ENCODE peak calls at places on chromosomes 16 and 17, in eight cellular contexts. P is GM13976; O is IMR-90; F is RCC 7860; Z is right atrium auricular region; Q is stimulated activated CD8-positive, alpha-beta memory T cell treated with anti-CD3 and anti-CD28 coated beads, Interleukin-2, amount 100 ng/mL, for 48 hours; V is GM10248; E is CD4-positive, CD25-positive, alpha-beta regulatory T cell. L is an unnamed sample.

GRCh38 chr16:24729967-24730815 is 740 bp downstream of the TNRC6A start:
- DNase-seq in V (no peak), O (peak; percentile 18), Z (no peak), F (no peak), E (no peak), Q (no peak), P (peak; percentile 56), L (peak; percentile 39)

GRCh38 chr16:4160663-4161436 is 44.6 kb upstream of the ADCY9 start:
- DNase-seq in F (no peak), E (no peak), V (no peak), P (no peak), O (no peak), Z (no peak), Q (no peak), L (no peak)

GRCh38 chr17:66301864-66302741 is at the start of gene PRKCA:
- DNase-seq in F (peak; percentile 67), P (peak; percentile 84), O (peak; percentile 69), Z (no peak), V (peak; percentile 76), E (peak; percentile 65), Q (peak; percentile 56), L (peak; percentile 75)

GRCh38 chr17:74971069-74971841 is 1.3 kb downstream of the HID1 start:
- DNase-seq in Q (no peak), E (no peak), O (no peak), V (no peak), P (no peak), Z (no peak), F (no peak), L (no peak)

GRCh38 chr17:66964930-66965800 is 658 bp downstream of the CACNG4 start:
- DNase-seq in F (no peak), Q (no peak), E (no peak), P (peak; percentile 81), Z (no peak), V (peak; percentile 64), O (no peak), L (no peak)

GRCh38 chr17:42989726-42990652 is 8.2 kb upstream of the RPL27 start:
- DNase-seq in F (peak; percentile 44), P (no peak), O (peak; percentile 26), E (no peak), Q (no peak), Z (no peak), V (no peak), L (no peak)

GRCh38 chr17:40316571-40317344 is 7.8 kb downstream of the RARA start:
- DNase-seq in O (peak; percentile 75), V (no peak), F (peak; percentile 51), Q (no peak), Z (peak; percentile 79), P (no peak), E (no peak), L (peak; percentile 87)

GRCh38 chr16:49446805-49447204 is 73.2 kb downstream of the C16orf78 start:
- DNase-seq in E (no peak), P (no peak), F (no peak), O (no peak), V (no peak), Q (no peak), Z (no peak), L (no peak)

GRCh38 chr16:84056933-84057332 is 14.3 kb upstream of the SLC38A8 start:
- DNase-seq in Q (no peak), O (no peak), E (no peak), F (no peak), P (no peak), V (no peak), Z (no peak), L (no peak)

GRCh38 chr17:17790673-17791464 is 45.9 kb downstream of the SREBF1 start:
- DNase-seq in E (no peak), P (no peak), Q (no peak), V (no peak), F (no peak), O (no peak), Z (no peak), L (no peak)

GRCh38 chr17:7894866-7895265 is 6.3 kb downstream of the CHD3 start:
- DNase-seq in Q (no peak), Z (no peak), O (no peak), E (no peak), V (no peak), F (no peak), P (no peak), L (no peak)

GRCh38 chr17:65389956-65390355 is 171.5 kb downstream of the AXIN2 start:
- DNase-seq in V (no peak), Z (no peak), Q (no peak), P (no peak), F (peak; percentile 59), E (no peak), O (peak; percentile 68), L (no peak)

GRCh38 chr17:7294614-7295153 is at the start of gene YBX2:
- DNase-seq in Q (peak; percentile 79), F (no peak), Z (no peak), P (peak; percentile 89), E (peak; percentile 69), O (peak; percentile 7), V (peak; percentile 86), L (peak; percentile 50)

GRCh38 chr16:68416057-68417046 is 32.0 kb downstream of the SMPD3 start:
- DNase-seq in P (no peak), Q (no peak), F (no peak), E (no peak), O (no peak), V (no peak), Z (no peak), L (peak; percentile 36)

GRCh38 chr16:65044861-65045260 is 77.0 kb downstream of the CDH11 start:
- DNase-seq in Z (no peak), E (no peak), Q (no peak), F (no peak), O (peak; percentile 92), P (no peak), V (no peak), L (no peak)

GRCh38 chr16:4176794-4177438 is 60.7 kb upstream of the ADCY9 start:
- DNase-seq in Z (no peak), Q (no peak), O (peak; percentile 73), P (peak; percentile 61), E (no peak), F (peak; percentile 26), V (peak; percentile 68), L (no peak)

GRCh38 chr16:8866118-8866883 is 2.5 kb downstream of the CARHSP1 start:
- DNase-seq in E (no peak), O (no peak), Z (no peak), Q (no peak), P (no peak), F (no peak), V (no peak), L (peak; percentile 76)

GRCh38 chr17:77475012-77475976 is 334.5 kb downstream of the SEC14L1 start:
- DNase-seq in O (peak; percentile 95), Z (no peak), V (no peak), P (peak; percentile 64), Q (peak; percentile 68), F (peak; percentile 87), E (peak; percentile 57), L (no peak)

GRCh38 chr17:67467500-67468481 is 90.7 kb downstream of the PITPNC1 start:
- DNase-seq in E (no peak), Q (no peak), Z (no peak), O (no peak), V (peak; percentile 52), P (peak; percentile 57), F (no peak), L (no peak)

GRCh38 chr17:44522883-44523671 is 19.9 kb upstream of the GPATCH8 start:
- DNase-seq in Z (peak; percentile 67), P (peak; percentile 80), O (peak; percentile 61), V (peak; percentile 76), F (no peak), Q (peak; percentile 72), E (no peak), L (no peak)

GRCh38 chr16:56424791-56425438 is 430 bp downstream of the AMFR start:
- DNase-seq in E (peak; percentile 46), P (peak; percentile 50), O (no peak), Z (no peak), F (no peak), Q (peak; percentile 18), V (no peak), L (peak; percentile 89)

GRCh38 chr16:73065617-73066313 is 17.8 kb upstream of the ZFHX3 start:
- DNase-seq in O (no peak), Q (no peak), Z (no peak), V (no peak), P (no peak), E (no peak), F (no peak), L (peak; percentile 83)

GRCh38 chr16:67535201-67535600 is 6.6 kb downstream of the RIPOR1 start:
- DNase-seq in O (no peak), Q (no peak), Z (no peak), P (no peak), F (no peak), V (no peak), E (no peak), L (no peak)

GRCh38 chr17:73650147-73650546 is 5.9 kb upstream of the SDK2 start:
- DNase-seq in F (no peak), Q (no peak), Z (peak; percentile 34), O (no peak), P (no peak), V (no peak), E (no peak), L (no peak)

GRCh38 chr17:32723310-32723955 is 153.5 kb downstream of the MYO1D start:
- DNase-seq in Q (no peak), Z (no peak), E (no peak), F (no peak), V (no peak), O (peak; percentile 7), P (no peak), L (no peak)